ENCODE peak calls at places on chromosomes 16 and 17, in eight cellular contexts. One of them, this sample, is unnamed.

GRCh38 chr17:76304226-76305134 is 3.6 kb downstream of the QRICH2 start:
- DNase-seq in cardiac fibroblast: no peak
- DNase-seq in Peyer's patch: no peak
- DNase-seq in stimulated activated CD4-positive, alpha-beta T cell treated with anti-CD3 and anti-CD28 coated beads, Interleukin-15, amount 100 ng/mL, for 24 hours: no peak
- DNase-seq in CD4-positive, alpha-beta T cell: no peak
- DNase-seq in NCI-H748 treated with DMSO at 0.1 percent for 48 hours: no peak
- DNase-seq in iris pigment epithelial cell: no peak
- DNase-seq in DMS153: no peak
- DNase-seq in this sample: no peak

GRCh38 chr17:21029515-21029914 is 13.3 kb downstream of the USP22 start:
- DNase-seq in iris pigment epithelial cell: no peak
- DNase-seq in DMS153: no peak
- DNase-seq in NCI-H748 treated with DMSO at 0.1 percent for 48 hours: no peak
- DNase-seq in stimulated activated CD4-positive, alpha-beta T cell treated with anti-CD3 and anti-CD28 coated beads, Interleukin-15, amount 100 ng/mL, for 24 hours: no peak
- DNase-seq in CD4-positive, alpha-beta T cell: no peak
- DNase-seq in cardiac fibroblast: no peak
- DNase-seq in Peyer's patch: no peak
- DNase-seq in this sample: no peak

GRCh38 chr16:15639061-15639568 is 3.8 kb downstream of the MARF1 start:
- DNase-seq in iris pigment epithelial cell: no peak
- DNase-seq in DMS153: no peak
- DNase-seq in NCI-H748 treated with DMSO at 0.1 percent for 48 hours: no peak
- DNase-seq in CD4-positive, alpha-beta T cell: peak
- DNase-seq in stimulated activated CD4-positive, alpha-beta T cell treated with anti-CD3 and anti-CD28 coated beads, Interleukin-15, amount 100 ng/mL, for 24 hours: peak
- DNase-seq in Peyer's patch: peak
- DNase-seq in cardiac fibroblast: no peak
- DNase-seq in this sample: no peak

GRCh38 chr16:47699090-47699489 is 238.0 kb downstream of the PHKB start:
- DNase-seq in DMS153: peak
- DNase-seq in CD4-positive, alpha-beta T cell: no peak
- DNase-seq in iris pigment epithelial cell: no peak
- DNase-seq in NCI-H748 treated with DMSO at 0.1 percent for 48 hours: no peak
- DNase-seq in stimulated activated CD4-positive, alpha-beta T cell treated with anti-CD3 and anti-CD28 coated beads, Interleukin-15, amount 100 ng/mL, for 24 hours: no peak
- DNase-seq in cardiac fibroblast: no peak
- DNase-seq in Peyer's patch: no peak
- DNase-seq in this sample: no peak

GRCh38 chr17:9802294-9802693 is 10.9 kb upstream of the DHRS7C start:
- DNase-seq in CD4-positive, alpha-beta T cell: no peak
- DNase-seq in Peyer's patch: no peak
- DNase-seq in NCI-H748 treated with DMSO at 0.1 percent for 48 hours: no peak
- DNase-seq in iris pigment epithelial cell: no peak
- DNase-seq in stimulated activated CD4-positive, alpha-beta T cell treated with anti-CD3 and anti-CD28 coated beads, Interleukin-15, amount 100 ng/mL, for 24 hours: no peak
- DNase-seq in DMS153: no peak
- DNase-seq in cardiac fibroblast: no peak
- DNase-seq in this sample: no peak

GRCh38 chr16:30668393-30668792 is 10.2 kb downstream of the FBRS start:
- DNase-seq in iris pigment epithelial cell: no peak
- DNase-seq in CD4-positive, alpha-beta T cell: no peak
- DNase-seq in cardiac fibroblast: no peak
- DNase-seq in DMS153: no peak
- DNase-seq in Peyer's patch: no peak
- DNase-seq in stimulated activated CD4-positive, alpha-beta T cell treated with anti-CD3 and anti-CD28 coated beads, Interleukin-15, amount 100 ng/mL, for 24 hours: no peak
- DNase-seq in NCI-H748 treated with DMSO at 0.1 percent for 48 hours: no peak
- DNase-seq in this sample: no peak

GRCh38 chr16:2160915-2161551 is 5.5 kb downstream of the TRAF7 start:
- DNase-seq in CD4-positive, alpha-beta T cell: no peak
- DNase-seq in iris pigment epithelial cell: peak
- DNase-seq in cardiac fibroblast: peak
- DNase-seq in Peyer's patch: peak
- DNase-seq in stimulated activated CD4-positive, alpha-beta T cell treated with anti-CD3 and anti-CD28 coated beads, Interleukin-15, amount 100 ng/mL, for 24 hours: no peak
- DNase-seq in NCI-H748 treated with DMSO at 0.1 percent for 48 hours: no peak
- DNase-seq in DMS153: no peak
- DNase-seq in this sample: peak

GRCh38 chr17:2239882-2240430 is 63.6 kb downstream of the SMG6 start:
- DNase-seq in DMS153: no peak
- DNase-seq in Peyer's patch: peak
- DNase-seq in iris pigment epithelial cell: peak
- DNase-seq in CD4-positive, alpha-beta T cell: peak
- DNase-seq in NCI-H748 treated with DMSO at 0.1 percent for 48 hours: no peak
- DNase-seq in stimulated activated CD4-positive, alpha-beta T cell treated with anti-CD3 and anti-CD28 coated beads, Interleukin-15, amount 100 ng/mL, for 24 hours: peak
- DNase-seq in cardiac fibroblast: peak
- DNase-seq in this sample: peak

GRCh38 chr16:1056196-1056595 is 16.4 kb upstream of the SSTR5 start:
- DNase-seq in stimulated activated CD4-positive, alpha-beta T cell treated with anti-CD3 and anti-CD28 coated beads, Interleukin-15, amount 100 ng/mL, for 24 hours: no peak
- DNase-seq in iris pigment epithelial cell: no peak
- DNase-seq in cardiac fibroblast: no peak
- DNase-seq in DMS153: no peak
- DNase-seq in Peyer's patch: no peak
- DNase-seq in NCI-H748 treated with DMSO at 0.1 percent for 48 hours: no peak
- DNase-seq in CD4-positive, alpha-beta T cell: no peak
- DNase-seq in this sample: no peak

GRCh38 chr16:58114827-58115825 is 14.1 kb downstream of the CFAP20 start:
- DNase-seq in NCI-H748 treated with DMSO at 0.1 percent for 48 hours: no peak
- DNase-seq in DMS153: no peak
- DNase-seq in Peyer's patch: no peak
- DNase-seq in iris pigment epithelial cell: peak
- DNase-seq in CD4-positive, alpha-beta T cell: no peak
- DNase-seq in cardiac fibroblast: peak
- DNase-seq in stimulated activated CD4-positive, alpha-beta T cell treated with anti-CD3 and anti-CD28 coated beads, Interleukin-15, amount 100 ng/mL, for 24 hours: no peak
- DNase-seq in this sample: no peak

GRCh38 chr17:14926526-14927122 is 338.5 kb downstream of the PMP22 start:
- DNase-seq in iris pigment epithelial cell: peak
- DNase-seq in CD4-positive, alpha-beta T cell: peak
- DNase-seq in cardiac fibroblast: peak
- DNase-seq in Peyer's patch: peak
- DNase-seq in NCI-H748 treated with DMSO at 0.1 percent for 48 hours: peak
- DNase-seq in stimulated activated CD4-positive, alpha-beta T cell treated with anti-CD3 and anti-CD28 coated beads, Interleukin-15, amount 100 ng/mL, for 24 hours: peak
- DNase-seq in DMS153: no peak
- DNase-seq in this sample: peak

GRCh38 chr17:43401293-43401692 is 2.5 kb downstream of the ARL4D start:
- DNase-seq in NCI-H748 treated with DMSO at 0.1 percent for 48 hours: no peak
- DNase-seq in DMS153: no peak
- DNase-seq in CD4-positive, alpha-beta T cell: no peak
- DNase-seq in iris pigment epithelial cell: peak
- DNase-seq in cardiac fibroblast: peak
- DNase-seq in Peyer's patch: no peak
- DNase-seq in stimulated activated CD4-positive, alpha-beta T cell treated with anti-CD3 and anti-CD28 coated beads, Interleukin-15, amount 100 ng/mL, for 24 hours: no peak
- DNase-seq in this sample: peak

GRCh38 chr16:13435873-13436474 is 484.0 kb upstream of the ERCC4 start:
- DNase-seq in Peyer's patch: no peak
- DNase-seq in iris pigment epithelial cell: no peak
- DNase-seq in cardiac fibroblast: no peak
- DNase-seq in stimulated activated CD4-positive, alpha-beta T cell treated with anti-CD3 and anti-CD28 coated beads, Interleukin-15, amount 100 ng/mL, for 24 hours: no peak
- DNase-seq in CD4-positive, alpha-beta T cell: no peak
- DNase-seq in DMS153: no peak
- DNase-seq in NCI-H748 treated with DMSO at 0.1 percent for 48 hours: no peak
- DNase-seq in this sample: no peak

GRCh38 chr16:89324056-89325010 is 106.8 kb downstream of the ZNF778 start:
- DNase-seq in DMS153: no peak
- DNase-seq in CD4-positive, alpha-beta T cell: no peak
- DNase-seq in Peyer's patch: no peak
- DNase-seq in stimulated activated CD4-positive, alpha-beta T cell treated with anti-CD3 and anti-CD28 coated beads, Interleukin-15, amount 100 ng/mL, for 24 hours: peak
- DNase-seq in cardiac fibroblast: peak
- DNase-seq in iris pigment epithelial cell: peak
- DNase-seq in NCI-H748 treated with DMSO at 0.1 percent for 48 hours: no peak
- DNase-seq in this sample: peak

GRCh38 chr16:21167360-21167759 is 8.9 kb downstream of the LDAF1 start:
- DNase-seq in stimulated activated CD4-positive, alpha-beta T cell treated with anti-CD3 and anti-CD28 coated beads, Interleukin-15, amount 100 ng/mL, for 24 hours: no peak
- DNase-seq in NCI-H748 treated with DMSO at 0.1 percent for 48 hours: no peak
- DNase-seq in iris pigment epithelial cell: peak
- DNase-seq in Peyer's patch: no peak
- DNase-seq in cardiac fibroblast: no peak
- DNase-seq in DMS153: no peak
- DNase-seq in CD4-positive, alpha-beta T cell: no peak
- DNase-seq in this sample: peak

GRCh38 chr16:31141489-31142108 is 6.1 kb upstream of the PRSS8 start:
- DNase-seq in stimulated activated CD4-positive, alpha-beta T cell treated with anti-CD3 and anti-CD28 coated beads, Interleukin-15, amount 100 ng/mL, for 24 hours: no peak
- DNase-seq in NCI-H748 treated with DMSO at 0.1 percent for 48 hours: no peak
- DNase-seq in iris pigment epithelial cell: no peak
- DNase-seq in CD4-positive, alpha-beta T cell: no peak
- DNase-seq in Peyer's patch: no peak
- DNase-seq in DMS153: no peak
- DNase-seq in cardiac fibroblast: no peak
- DNase-seq in this sample: no peak

GRCh38 chr16:85303354-85303883 is 191.1 kb upstream of the CIBAR2 start:
- DNase-seq in NCI-H748 treated with DMSO at 0.1 percent for 48 hours: no peak
- DNase-seq in Peyer's patch: peak
- DNase-seq in CD4-positive, alpha-beta T cell: peak
- DNase-seq in cardiac fibroblast: peak
- DNase-seq in iris pigment epithelial cell: no peak
- DNase-seq in DMS153: no peak
- DNase-seq in stimulated activated CD4-positive, alpha-beta T cell treated with anti-CD3 and anti-CD28 coated beads, Interleukin-15, amount 100 ng/mL, for 24 hours: peak
- DNase-seq in this sample: peak

GRCh38 chr16:4376126-4376819 is 4.6 kb downstream of the VASN start:
- DNase-seq in NCI-H748 treated with DMSO at 0.1 percent for 48 hours: no peak
- DNase-seq in iris pigment epithelial cell: peak
- DNase-seq in Peyer's patch: no peak
- DNase-seq in cardiac fibroblast: peak
- DNase-seq in DMS153: no peak
- DNase-seq in stimulated activated CD4-positive, alpha-beta T cell treated with anti-CD3 and anti-CD28 coated beads, Interleukin-15, amount 100 ng/mL, for 24 hours: no peak
- DNase-seq in CD4-positive, alpha-beta T cell: no peak
- DNase-seq in this sample: peak

GRCh38 chr17:80991645-80992076 is at the start of gene CHMP6:
- DNase-seq in Peyer's patch: peak
- DNase-seq in stimulated activated CD4-positive, alpha-beta T cell treated with anti-CD3 and anti-CD28 coated beads, Interleukin-15, amount 100 ng/mL, for 24 hours: peak
- DNase-seq in iris pigment epithelial cell: peak
- DNase-seq in DMS153: peak
- DNase-seq in NCI-H748 treated with DMSO at 0.1 percent for 48 hours: no peak
- DNase-seq in cardiac fibroblast: peak
- DNase-seq in CD4-positive, alpha-beta T cell: peak
- DNase-seq in this sample: peak

GRCh38 chr17:9363440-9364350 is 211.9 kb downstream of the STX8 start:
- DNase-seq in iris pigment epithelial cell: peak
- DNase-seq in NCI-H748 treated with DMSO at 0.1 percent for 48 hours: peak
- DNase-seq in Peyer's patch: no peak
- DNase-seq in CD4-positive, alpha-beta T cell: no peak
- DNase-seq in cardiac fibroblast: peak
- DNase-seq in stimulated activated CD4-positive, alpha-beta T cell treated with anti-CD3 and anti-CD28 coated beads, Interleukin-15, amount 100 ng/mL, for 24 hours: peak
- DNase-seq in DMS153: no peak
- DNase-seq in this sample: peak

GRCh38 chr17:1820518-1821252 is 9.0 kb downstream of the SMYD4 start:
- DNase-seq in Peyer's patch: no peak
- DNase-seq in cardiac fibroblast: no peak
- DNase-seq in iris pigment epithelial cell: no peak
- DNase-seq in NCI-H748 treated with DMSO at 0.1 percent for 48 hours: no peak
- DNase-seq in stimulated activated CD4-positive, alpha-beta T cell treated with anti-CD3 and anti-CD28 coated beads, Interleukin-15, amount 100 ng/mL, for 24 hours: no peak
- DNase-seq in DMS153: no peak
- DNase-seq in CD4-positive, alpha-beta T cell: no peak
- DNase-seq in this sample: peak

GRCh38 chr17:55433629-55434422 is 12.2 kb upstream of the MMD start:
- DNase-seq in cardiac fibroblast: peak
- DNase-seq in Peyer's patch: no peak
- DNase-seq in stimulated activated CD4-positive, alpha-beta T cell treated with anti-CD3 and anti-CD28 coated beads, Interleukin-15, amount 100 ng/mL, for 24 hours: no peak
- DNase-seq in NCI-H748 treated with DMSO at 0.1 percent for 48 hours: no peak
- DNase-seq in CD4-positive, alpha-beta T cell: no peak
- DNase-seq in DMS153: no peak
- DNase-seq in iris pigment epithelial cell: peak
- DNase-seq in this sample: peak

GRCh38 chr16:81424761-81425160 is 19.8 kb upstream of the CMIP start:
- DNase-seq in Peyer's patch: no peak
- DNase-seq in CD4-positive, alpha-beta T cell: no peak
- DNase-seq in DMS153: no peak
- DNase-seq in NCI-H748 treated with DMSO at 0.1 percent for 48 hours: no peak
- DNase-seq in cardiac fibroblast: no peak
- DNase-seq in stimulated activated CD4-positive, alpha-beta T cell treated with anti-CD3 and anti-CD28 coated beads, Interleukin-15, amount 100 ng/mL, for 24 hours: peak
- DNase-seq in iris pigment epithelial cell: no peak
- DNase-seq in this sample: no peak

GRCh38 chr16:75764154-75764768 is 38.0 kb upstream of the CPHXL start:
- DNase-seq in DMS153: peak
- DNase-seq in CD4-positive, alpha-beta T cell: peak
- DNase-seq in NCI-H748 treated with DMSO at 0.1 percent for 48 hours: peak
- DNase-seq in stimulated activated CD4-positive, alpha-beta T cell treated with anti-CD3 and anti-CD28 coated beads, Interleukin-15, amount 100 ng/mL, for 24 hours: peak
- DNase-seq in Peyer's patch: peak
- DNase-seq in iris pigment epithelial cell: peak
- DNase-seq in cardiac fibroblast: peak
- DNase-seq in this sample: peak

GRCh38 chr17:76246080-76247066 is 6.1 kb upstream of the RNF157 start:
- DNase-seq in iris pigment epithelial cell: peak
- DNase-seq in Peyer's patch: peak
- DNase-seq in CD4-positive, alpha-beta T cell: no peak
- DNase-seq in NCI-H748 treated with DMSO at 0.1 percent for 48 hours: no peak
- DNase-seq in stimulated activated CD4-positive, alpha-beta T cell treated with anti-CD3 and anti-CD28 coated beads, Interleukin-15, amount 100 ng/mL, for 24 hours: peak
- DNase-seq in DMS153: no peak
- DNase-seq in cardiac fibroblast: no peak
- DNase-seq in this sample: no peak

GRCh38 chr17:66431080-66431795 is 128.8 kb downstream of the PRKCA start:
- DNase-seq in iris pigment epithelial cell: no peak
- DNase-seq in DMS153: no peak
- DNase-seq in cardiac fibroblast: no peak
- DNase-seq in Peyer's patch: no peak
- DNase-seq in NCI-H748 treated with DMSO at 0.1 percent for 48 hours: no peak
- DNase-seq in CD4-positive, alpha-beta T cell: no peak
- DNase-seq in stimulated activated CD4-positive, alpha-beta T cell treated with anti-CD3 and anti-CD28 coated beads, Interleukin-15, amount 100 ng/mL, for 24 hours: no peak
- DNase-seq in this sample: no peak

GRCh38 chr16:680967-681745 is 946 bp downstream of the STUB1 start:
- DNase-seq in CD4-positive, alpha-beta T cell: no peak
- DNase-seq in stimulated activated CD4-positive, alpha-beta T cell treated with anti-CD3 and anti-CD28 coated beads, Interleukin-15, amount 100 ng/mL, for 24 hours: peak
- DNase-seq in DMS153: no peak
- DNase-seq in cardiac fibroblast: peak
- DNase-seq in iris pigment epithelial cell: peak
- DNase-seq in Peyer's patch: no peak
- DNase-seq in NCI-H748 treated with DMSO at 0.1 percent for 48 hours: no peak
- DNase-seq in this sample: peak

GRCh38 chr16:57797526-57798266 is 4.6 kb downstream of the KIFC3 start:
- DNase-seq in DMS153: no peak
- DNase-seq in iris pigment epithelial cell: no peak
- DNase-seq in CD4-positive, alpha-beta T cell: no peak
- DNase-seq in stimulated activated CD4-positive, alpha-beta T cell treated with anti-CD3 and anti-CD28 coated beads, Interleukin-15, amount 100 ng/mL, for 24 hours: no peak
- DNase-seq in Peyer's patch: no peak
- DNase-seq in cardiac fibroblast: no peak
- DNase-seq in NCI-H748 treated with DMSO at 0.1 percent for 48 hours: no peak
- DNase-seq in this sample: peak

GRCh38 chr17:32863559-32863958 is 13.4 kb downstream of the MYO1D start:
- DNase-seq in cardiac fibroblast: no peak
- DNase-seq in stimulated activated CD4-positive, alpha-beta T cell treated with anti-CD3 and anti-CD28 coated beads, Interleukin-15, amount 100 ng/mL, for 24 hours: no peak
- DNase-seq in DMS153: no peak
- DNase-seq in iris pigment epithelial cell: no peak
- DNase-seq in NCI-H748 treated with DMSO at 0.1 percent for 48 hours: no peak
- DNase-seq in CD4-positive, alpha-beta T cell: no peak
- DNase-seq in Peyer's patch: no peak
- DNase-seq in this sample: no peak

GRCh38 chr16:11348737-11349598 is 3.7 kb downstream of the RMI2 start:
- DNase-seq in DMS153: no peak
- DNase-seq in stimulated activated CD4-positive, alpha-beta T cell treated with anti-CD3 and anti-CD28 coated beads, Interleukin-15, amount 100 ng/mL, for 24 hours: no peak
- DNase-seq in iris pigment epithelial cell: no peak
- DNase-seq in Peyer's patch: no peak
- DNase-seq in NCI-H748 treated with DMSO at 0.1 percent for 48 hours: no peak
- DNase-seq in CD4-positive, alpha-beta T cell: no peak
- DNase-seq in cardiac fibroblast: no peak
- DNase-seq in this sample: no peak

GRCh38 chr16:89574681-89575246 is 794 bp upstream of the CPNE7 start:
- DNase-seq in CD4-positive, alpha-beta T cell: peak
- DNase-seq in Peyer's patch: no peak
- DNase-seq in stimulated activated CD4-positive, alpha-beta T cell treated with anti-CD3 and anti-CD28 coated beads, Interleukin-15, amount 100 ng/mL, for 24 hours: peak
- DNase-seq in cardiac fibroblast: peak
- DNase-seq in iris pigment epithelial cell: peak
- DNase-seq in NCI-H748 treated with DMSO at 0.1 percent for 48 hours: no peak
- DNase-seq in DMS153: peak
- DNase-seq in this sample: peak

GRCh38 chr17:16328997-16329396 is 24.3 kb downstream of the CENPV start:
- DNase-seq in CD4-positive, alpha-beta T cell: no peak
- DNase-seq in iris pigment epithelial cell: no peak
- DNase-seq in stimulated activated CD4-positive, alpha-beta T cell treated with anti-CD3 and anti-CD28 coated beads, Interleukin-15, amount 100 ng/mL, for 24 hours: no peak
- DNase-seq in DMS153: no peak
- DNase-seq in NCI-H748 treated with DMSO at 0.1 percent for 48 hours: no peak
- DNase-seq in cardiac fibroblast: peak
- DNase-seq in Peyer's patch: no peak
- DNase-seq in this sample: no peak

GRCh38 chr17:6666077-6666521 is 14.5 kb downstream of the C17orf100 start:
- DNase-seq in iris pigment epithelial cell: peak
- DNase-seq in stimulated activated CD4-positive, alpha-beta T cell treated with anti-CD3 and anti-CD28 coated beads, Interleukin-15, amount 100 ng/mL, for 24 hours: peak
- DNase-seq in DMS153: peak
- DNase-seq in Peyer's patch: peak
- DNase-seq in cardiac fibroblast: peak
- DNase-seq in CD4-positive, alpha-beta T cell: peak
- DNase-seq in NCI-H748 treated with DMSO at 0.1 percent for 48 hours: peak
- DNase-seq in this sample: peak